ENCODE peak calls at places on chromosomes 13 and 19, in six cellular contexts. J is psoas muscle, Y is ovary, G is lung, F is stomach, E is suprapubic skin. C is an unnamed sample. For H3K4me1 and H3K9me3, the result is how much of the 10 kb centered on the place peaks cover.

GRCh38 chr13:24267283-24267682 is 42.1 kb upstream of the C1QTNF9 start:
- DNase-seq in E (no peak), J (no peak), Y (no peak), F (no peak), G (no peak), C (no peak)

GRCh38 chr13:39455534-39456175 is 147.3 kb downstream of the LHFPL6 start:
- DNase-seq in F (no peak), J (no peak), Y (no peak), G (no peak), E (no peak), C (no peak)

GRCh38 chr13:102555914-102556553 is 40.8 kb upstream of the TPP2 start:
- DNase-seq in J (no peak), G (no peak), F (no peak), E (no peak), Y (no peak), C (no peak)

GRCh38 chr19:48661746-48662145 is 11.1 kb downstream of the NTN5 start:
- DNase-seq in J (no peak), Y (no peak), G (no peak), E (no peak), F (no peak), C (no peak)

GRCh38 chr13:101681834-101682233 is 229.4 kb downstream of the ITGBL1 start:
- DNase-seq in F (no peak), E (no peak), G (no peak), Y (no peak), J (no peak), C (no peak)

GRCh38 chr13:101289764-101290163 is 126.5 kb downstream of the NALCN start:
- DNase-seq in Y (no peak), E (no peak), F (no peak), J (no peak), G (no peak), C (no peak)

GRCh38 chr19:47450478-47450877 is 21.2 kb downstream of the SLC8A2 start:
- DNase-seq in E (no peak), G (no peak), F (no peak), J (no peak), Y (no peak), C (no peak)

GRCh38 chr19:46840157-46840942 is 10.3 kb downstream of the AP2S1 start:
- DNase-seq in E (no peak), J (peak), G (no peak), F (peak), Y (peak), C (no peak)

GRCh38 chr19:55620951-55621672 is 3.3 kb downstream of the ZNF784 start:
- DNase-seq in J (peak), G (no peak), F (no peak), Y (no peak), E (no peak), C (no peak)

GRCh38 chr19:2282062-2282861 is at the start of gene PEAK3:
- DNase-seq in E (peak), Y (no peak), J (peak), F (peak), G (peak), C (peak)

GRCh38 chr19:13016628-13017305 is 21.5 kb downstream of the NFIX start:
- DNase-seq in E (no peak), G (no peak), F (no peak), Y (no peak), J (no peak), C (no peak)
- H3K4me3 ChIP-seq in E (peak), G (no peak), F (peak), Y (peak), J (peak), C (peak)

GRCh38 chr19:12788025-12788681 is 3.1 kb upstream of the JUNB start:
- DNase-seq in J (no peak), Y (no peak), G (no peak), F (no peak), E (no peak), C (no peak)
- H3K4me1 ChIP-seq in J (under half), Y (under half), G (under half), F (half or more), E (half or more), C (half or more)

GRCh38 chr19:58183822-58184215 is 958 bp downstream of the ZNF274 start:
- DNase-seq in F (no peak), J (no peak), G (no peak), Y (no peak), E (no peak), C (no peak)
- H3K9me3 ChIP-seq in F (half or more), J (half or more), G (under half), Y (under half), E (half or more), C (under half)

GRCh38 chr13:98345103-98345899 is 168.2 kb upstream of the RNF113B start:
- DNase-seq in G (no peak), Y (no peak), F (peak), J (no peak), E (no peak), C (no peak)
- H3K4me3 ChIP-seq in G (no peak), Y (no peak), F (no peak), J (no peak), E (no peak), C (no peak)

GRCh38 chr19:8457209-8457608 is 12.4 kb downstream of the HNRNPM start:
- DNase-seq in F (no peak), E (no peak), J (no peak), G (no peak), Y (no peak), C (no peak)
- H3K4me1 ChIP-seq in F (half or more), E (half or more), J (half or more), G (half or more), Y (under half), C (under half)

GRCh38 chr19:27772059-27772458 is 1440.9 kb downstream of the UQCRFS1 start:
- DNase-seq in Y (no peak), F (no peak), J (no peak), G (no peak), E (no peak), C (no peak)

GRCh38 chr19:27774337-27774736 is 1438.6 kb downstream of the UQCRFS1 start:
- DNase-seq in F (no peak), Y (no peak), J (no peak), E (no peak), G (no peak), C (no peak)

GRCh38 chr19:27774827-27775226 is 1438.1 kb downstream of the UQCRFS1 start:
- DNase-seq in Y (no peak), G (no peak), J (no peak), E (no peak), F (no peak), C (no peak)

GRCh38 chr19:27775395-27775794 is 1437.6 kb downstream of the UQCRFS1 start:
- DNase-seq in G (no peak), Y (no peak), J (no peak), F (no peak), E (no peak), C (no peak)

DNA sequence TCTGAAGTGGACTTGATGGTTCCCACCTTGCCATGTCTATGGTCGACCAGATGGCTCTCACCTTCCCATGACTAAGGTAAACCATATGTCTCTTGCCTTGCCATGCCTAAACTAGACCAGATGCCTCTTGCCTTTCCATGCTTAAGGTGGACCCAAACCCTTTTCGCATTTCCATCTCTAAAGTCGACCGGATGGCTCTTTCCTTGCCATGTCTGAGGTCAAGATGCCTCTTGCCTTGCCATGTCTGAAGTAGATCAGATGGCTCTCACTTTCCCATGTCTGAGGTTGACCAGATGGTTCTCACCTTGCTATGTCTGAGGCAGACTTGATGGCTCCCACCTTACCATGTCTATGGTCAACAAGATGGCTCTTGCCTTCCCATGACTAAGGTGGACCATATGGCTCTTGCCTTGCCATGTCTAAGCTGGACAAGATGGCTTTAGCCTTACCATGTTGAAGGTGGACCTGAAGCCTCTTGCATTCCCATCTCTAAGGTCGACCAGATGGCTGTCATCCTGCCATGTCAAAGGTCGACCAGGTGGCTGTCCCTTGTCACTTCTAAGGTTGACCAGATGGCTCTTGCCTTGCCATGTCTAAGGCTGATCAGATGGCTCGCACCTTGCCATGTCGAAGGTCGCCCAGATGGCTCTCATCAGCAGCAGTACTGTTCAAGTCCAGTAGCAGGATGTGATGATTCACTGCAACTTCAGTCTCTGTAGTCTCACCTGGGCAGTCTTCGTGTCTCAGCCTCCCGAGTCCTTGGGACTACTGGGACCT is 1439.4 kb downstream of the UQCRFS1 start:
- DNase-seq in J (no peak), E (no peak), Y (no peak), G (no peak), F (no peak), C (no peak)
- H3K9me3 ChIP-seq in J (under half), E (under half), Y (under half), G (under half), F (half or more), C (under half)

DNA sequence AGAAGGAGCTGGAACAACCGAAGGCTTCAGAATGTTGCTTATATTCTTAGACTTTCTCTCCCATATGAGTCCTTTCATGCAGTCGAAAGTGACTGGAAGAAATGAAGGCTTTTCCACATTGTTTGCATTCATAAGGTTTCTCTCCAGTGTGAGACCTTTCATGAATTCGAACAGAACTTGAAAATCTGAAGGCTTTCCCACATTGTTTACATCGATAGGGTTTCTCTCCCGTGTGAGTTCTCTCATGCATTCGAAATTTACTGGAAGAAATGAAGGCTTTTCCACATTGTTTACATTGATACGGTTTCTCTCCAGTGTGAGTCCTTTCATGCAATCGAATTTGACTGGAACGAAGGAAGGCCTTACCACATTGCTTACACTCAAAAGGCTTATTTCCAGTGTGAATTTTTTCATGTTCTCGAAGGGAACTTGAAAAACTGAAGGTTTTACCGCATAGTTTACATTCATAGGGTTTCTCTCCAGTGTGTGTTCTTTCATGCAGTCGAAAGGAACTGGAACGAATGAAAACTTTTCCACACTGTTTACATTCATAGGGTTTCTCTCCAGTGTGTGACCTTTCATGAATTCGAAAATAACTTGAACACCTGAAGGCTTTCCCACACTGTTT is 21.5 kb downstream of the ZNF14 start:
- DNase-seq in F (no peak), J (no peak), E (no peak), Y (no peak), G (no peak), C (no peak)
- H3K4me3 ChIP-seq in F (no peak), J (no peak), E (no peak), Y (no peak), G (no peak), C (no peak)

GRCh38 chr13:113471844-113472243 is 18.6 kb upstream of the ADPRHL1 start:
- DNase-seq in J (no peak), Y (no peak), F (no peak), G (no peak), E (no peak), C (no peak)
- H3K4me1 ChIP-seq in J (under half), Y (under half), F (under half), G (under half), E (under half), C (under half)

GRCh38 chr19:42879613-42880012 is at the start of gene PSG1:
- DNase-seq in J (no peak), Y (no peak), E (no peak), G (no peak), F (no peak), C (no peak)
- H3K9me3 ChIP-seq in J (under half), Y (under half), E (under half), G (under half), F (under half), C (under half)

C was measured in RWPE2.